ENCODE peak calls at places on chromosomes 4 and X, in four cellular contexts. D is heart right ventricle, Q is ovary, O is GM12865. C is an unnamed sample.

GRCh38 chrX:3728454-3728853 is 15.0 kb upstream of the PRKX start:
- DNase-seq in D (no peak), O (no peak), Q (no peak), C (no peak)

GRCh38 chr4:184471872-184472539 is 2.3 kb downstream of the IRF2 start:
- DNase-seq in Q (no peak), D (no peak), O (peak), C (no peak)

GRCh38 chr4:2932951-2933565 is 30.1 kb downstream of the NOP14 start:
- DNase-seq in Q (no peak), O (peak), D (peak), C (no peak)

GRCh38 chr4:119081943-119082342 is 53.7 kb upstream of the MYOZ2 start:
- DNase-seq in O (no peak), D (no peak), Q (no peak), C (no peak)

GRCh38 chrX:38452603-38453002 is 100.2 kb downstream of the OTC start:
- DNase-seq in Q (no peak), O (no peak), D (no peak), C (no peak)

GRCh38 chr4:138308421-138308820 is 66.3 kb upstream of the SLC7A11 start:
- DNase-seq in Q (no peak), O (no peak), D (no peak), C (no peak)

GRCh38 chrX:38768079-38768478 is 33.2 kb upstream of the MID1IP1 start:
- DNase-seq in O (peak), Q (no peak), D (no peak), C (no peak)

GRCh38 chrX:50117477-50117876 is 83.3 kb downstream of the AKAP4 start:
- DNase-seq in O (no peak), Q (no peak), D (no peak), C (no peak)

GRCh38 chrX:72624194-72624593 is 51.6 kb upstream of the HDAC8 start:
- DNase-seq in O (no peak), D (no peak), Q (no peak), C (no peak)

GRCh38 chr4:5974321-5974720 is 43.9 kb downstream of the C4orf50 start:
- DNase-seq in O (no peak), D (no peak), Q (no peak), C (no peak)

GRCh38 chr4:54215379-54216072 is 13.6 kb upstream of the PDGFRA start:
- DNase-seq in D (no peak), Q (no peak), O (no peak), C (no peak)

GRCh38 chr4:75752637-75753036 is 28.3 kb downstream of the USO1 start:
- DNase-seq in Q (no peak), O (no peak), D (no peak), C (no peak)

GRCh38 chrX:118839334-118839958 is 15.8 kb downstream of the ZCCHC12 start:
- DNase-seq in Q (peak), D (peak), O (peak), C (peak)

GRCh38 chr4:53481586-53481985 is 104.1 kb downstream of the FIP1L1 start:
- DNase-seq in D (no peak), O (no peak), Q (no peak), C (no peak)

GRCh38 chr4:110107868-110108267 is 90.5 kb downstream of the ELOVL6 start:
- DNase-seq in O (no peak), Q (no peak), D (no peak), C (no peak)

GRCh38 chrX:23662853-23663252 is 4.4 kb upstream of the PRDX4 start:
- DNase-seq in Q (no peak), D (no peak), O (peak), C (no peak)

GRCh38 chr4:167826281-167826680 is 266.1 kb upstream of the ANXA10 start:
- DNase-seq in D (no peak), Q (no peak), O (no peak), C (no peak)

GRCh38 chrX:121122332-121122731 is 74.9 kb downstream of the GLUD2 start:
- DNase-seq in Q (no peak), O (no peak), D (no peak), C (no peak)

GRCh38 chr4:64330143-64330542 is 79.1 kb downstream of the TECRL start:
- DNase-seq in D (no peak), O (no peak), Q (no peak), C (no peak)

GRCh38 chr4:57023104-57023503 is 44.4 kb downstream of the POLR2B start:
- DNase-seq in D (no peak), O (no peak), Q (no peak), C (no peak)

GRCh38 chr4:168803727-168804126 is 206.3 kb downstream of the CBR4 start:
- DNase-seq in O (no peak), Q (no peak), D (no peak), C (no peak)

GRCh38 chr4:102761902-102762301 is 1.1 kb upstream of the MANBA start:
- DNase-seq in O (no peak), D (no peak), Q (no peak), C (no peak)

GRCh38 chrX:73270753-73271152 is 56.1 kb upstream of the NAP1L2 start:
- DNase-seq in O (no peak), Q (no peak), D (no peak), C (no peak)

GRCh38 chrX:69076084-69076483 is 89.2 kb downstream of the PJA1 start:
- DNase-seq in D (no peak), Q (no peak), O (no peak), C (no peak)

GRCh38 chr4:89356086-89356485 is 48.5 kb upstream of the GPRIN3 start:
- DNase-seq in D (no peak), Q (no peak), O (no peak), C (no peak)

GRCh38 chr4:164508836-164509235 is 245.1 kb upstream of the SMIM31 start:
- DNase-seq in O (no peak), Q (no peak), D (no peak), C (no peak)

GRCh38 chr4:56683455-56683854 is 2.4 kb upstream of the HOPX start:
- DNase-seq in Q (no peak), D (no peak), O (no peak), C (no peak)

GRCh38 chr4:6517171-6517570 is 44.8 kb upstream of the PPP2R2C start:
- DNase-seq in Q (no peak), O (no peak), D (no peak), C (no peak)

GRCh38 chr4:161926033-161926828 is 237.6 kb downstream of the FSTL5 start:
- DNase-seq in D (no peak), O (no peak), Q (no peak), C (no peak)

GRCh38 chrX:45077748-45078424 is 122.8 kb downstream of the DIPK2B start:
- DNase-seq in O (peak), D (no peak), Q (no peak), C (no peak)

GRCh38 chrX:69285401-69285871 is 120.2 kb upstream of the PJA1 start:
- DNase-seq in D (peak), O (no peak), Q (peak), C (no peak)

GRCh38 chr4:88211473-88212252 is 53.2 kb upstream of the ABCG2 start:
- DNase-seq in O (peak), D (no peak), Q (peak), C (no peak)

GRCh38 chr4:3346146-3346545 is 53.3 kb downstream of the RGS12 start:
- DNase-seq in Q (no peak), D (no peak), O (peak), C (no peak)

GRCh38 chrX:22686138-22686541 is 313.6 kb upstream of the DDX53 start:
- DNase-seq in Q (no peak), D (peak), O (no peak), C (peak)

GRCh38 chr4:142297313-142297712 is 548.8 kb downstream of the INPP4B start:
- DNase-seq in Q (no peak), O (no peak), D (no peak), C (no peak)

DNA sequence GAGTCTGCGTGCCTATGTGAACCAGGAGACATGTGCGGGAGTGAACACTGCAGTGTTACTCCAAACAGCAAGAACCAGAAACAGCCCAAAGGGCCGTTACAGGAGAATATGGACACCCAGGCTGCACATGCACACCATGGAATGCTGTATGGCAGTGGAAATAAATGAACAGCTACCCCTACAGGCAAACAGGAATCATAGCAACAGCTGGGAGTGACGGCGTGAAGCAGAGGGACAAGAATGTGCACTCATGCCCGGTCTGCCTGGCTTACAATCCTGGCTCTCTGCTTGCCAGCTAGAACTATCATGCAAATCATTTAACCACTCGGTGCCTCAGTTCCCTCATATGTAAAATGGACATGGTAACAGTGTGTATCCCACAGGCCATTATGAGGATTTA is 16.6 kb downstream of the GPKOW start:
- DNase-seq in Q (no peak), O (peak), D (peak), C (peak)
- TF ChIP-seq CTCF in Q (no peak), O (peak), D (peak), C (peak)

DNA sequence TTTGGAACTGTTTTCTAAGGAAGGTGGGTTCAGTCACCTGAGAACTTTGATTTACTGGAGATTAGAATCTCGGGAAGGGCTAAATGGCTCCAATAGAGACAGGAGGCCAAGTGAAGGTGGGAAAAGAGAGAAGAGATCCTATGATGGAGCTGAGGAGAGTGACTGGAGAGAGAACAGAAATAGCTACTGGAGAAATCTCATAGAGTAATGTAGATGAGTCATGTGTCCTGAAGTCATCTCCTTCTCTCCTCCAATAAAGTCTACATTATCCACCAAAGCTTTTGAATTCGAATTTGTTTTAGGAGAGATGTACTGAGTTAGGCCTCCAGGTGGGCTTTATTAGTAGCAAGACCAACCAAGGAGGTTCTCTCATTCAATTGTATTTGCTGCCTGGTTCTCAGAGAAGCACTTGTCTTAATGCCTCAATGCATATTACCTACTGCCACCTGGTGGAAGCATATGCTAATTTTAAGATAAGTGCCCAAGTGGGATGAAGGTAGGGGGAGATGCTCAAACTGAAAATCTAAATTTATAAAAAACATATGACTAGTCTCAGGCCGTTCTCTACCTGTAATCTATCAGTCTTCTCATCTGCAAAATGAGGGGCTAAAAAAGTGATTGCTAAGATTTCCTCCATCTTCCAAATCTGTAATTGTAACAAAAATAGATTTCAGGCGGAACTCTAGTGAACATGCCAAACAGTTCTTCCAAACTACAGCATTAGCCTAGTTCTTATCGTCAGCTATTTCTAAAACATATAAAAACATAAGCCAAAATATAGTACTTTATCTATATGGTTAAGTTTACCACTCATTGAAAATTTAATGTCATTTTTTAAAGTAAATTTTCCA is 24.4 kb downstream of the TXK start:
- DNase-seq in D (no peak), O (peak), Q (no peak), C (no peak)
- TF ChIP-seq CTCF in D (peak), O (peak), Q (no peak), C (no peak)

GRCh38 chrX:125651426-125651825 is 331.8 kb downstream of the TEX13C start:
- DNase-seq in O (no peak), Q (no peak), D (no peak), C (no peak)

GRCh38 chrX:125646195-125646594 is 326.5 kb downstream of the TEX13C start:
- DNase-seq in O (no peak), Q (no peak), D (no peak), C (peak)
- TF ChIP-seq CTCF in O (peak), Q (no peak), D (no peak), C (peak)

GRCh38 chr4:15971068-15971801 is 8.3 kb upstream of the FGFBP2 start:
- DNase-seq in D (no peak), Q (no peak), O (no peak), C (no peak)

GRCh38 chr4:15976456-15977096 is 13.6 kb upstream of the FGFBP2 start:
- DNase-seq in D (no peak), O (no peak), Q (no peak), C (peak)
- TF ChIP-seq CTCF in D (peak), O (no peak), Q (no peak), C (no peak)

DNA sequence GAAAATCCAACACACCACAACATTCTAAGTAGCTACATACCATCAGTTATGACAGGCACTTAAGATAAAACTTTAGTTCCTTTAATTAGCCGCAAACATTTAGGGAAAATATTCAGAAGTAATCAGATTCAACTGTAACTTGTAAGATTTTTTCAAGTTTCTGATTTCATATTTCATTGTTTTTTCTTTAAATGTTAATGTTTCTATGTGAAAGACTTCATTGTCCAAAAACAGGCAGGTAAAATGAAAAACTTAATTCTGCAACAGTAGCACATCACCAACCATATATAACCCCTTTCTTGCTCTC is 11.6 kb upstream of the ODAM start:
- DNase-seq in Q (no peak), O (no peak), D (no peak), C (no peak)
- TF ChIP-seq CTCF in Q (no peak), O (no peak), D (no peak), C (peak)

GRCh38 chr4:158728256-158728655 is 5.1 kb upstream of the PPID start:
- DNase-seq in O (no peak), D (no peak), Q (no peak), C (no peak)

GRCh38 chr4:158721680-158722079 is 1.5 kb downstream of the PPID start:
- DNase-seq in O (no peak), D (no peak), Q (no peak), C (no peak)

GRCh38 chr4:158722291-158722916 is 792 bp downstream of the PPID start:
- DNase-seq in D (no peak), Q (no peak), O (peak), C (no peak)

GRCh38 chr4:158724647-158725046 is 1.5 kb upstream of the PPID start:
- DNase-seq in Q (no peak), O (no peak), D (no peak), C (no peak)

GRCh38 chr4:158722917-158723793 is at the start of gene PPID:
- DNase-seq in O (peak), Q (peak), D (peak), C (peak)
- TF ChIP-seq CTCF in O (no peak), Q (no peak), D (no peak), C (no peak)

DNA sequence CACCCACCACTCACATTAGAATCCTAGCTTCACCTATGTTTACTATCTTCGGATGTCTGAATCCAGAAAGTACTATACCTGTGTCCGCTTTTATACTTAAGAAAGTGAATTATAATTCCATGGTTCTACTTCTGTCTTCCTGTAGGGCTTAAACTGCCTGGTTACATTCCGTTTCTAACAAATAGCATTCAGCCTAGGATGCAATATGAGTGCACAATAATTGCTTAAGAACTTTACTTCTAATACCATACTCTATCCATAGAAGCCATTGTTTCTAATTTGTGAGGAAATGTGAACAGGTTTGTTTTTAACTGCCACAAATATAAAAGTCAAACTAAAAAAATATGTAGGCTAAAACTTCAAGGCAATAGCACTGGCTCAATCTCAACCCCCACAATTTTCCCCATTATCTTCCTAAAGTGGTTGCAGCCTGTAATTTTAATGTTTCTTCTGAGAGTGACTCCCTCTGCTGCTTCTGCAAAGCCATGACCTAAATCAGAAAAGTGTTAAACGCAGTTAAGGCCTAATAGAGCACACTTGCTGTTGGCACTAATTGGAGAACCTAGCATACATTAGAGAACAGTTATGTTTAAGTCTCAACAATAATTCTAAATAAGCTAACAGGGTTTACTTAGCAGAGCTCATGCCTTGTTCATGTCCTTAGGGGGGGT is 4.2 kb downstream of the UNC5C start:
- DNase-seq in D (no peak), O (no peak), Q (no peak), C (no peak)
- TF ChIP-seq CTCF in D (peak), O (no peak), Q (no peak), C (no peak)

GRCh38 chr4:177441061-177441802 is 1.0 kb downstream of the AGA start:
- DNase-seq in D (no peak), Q (no peak), O (peak), C (no peak)
- TF ChIP-seq CTCF in D (no peak), Q (no peak), O (no peak), C (peak)

GRCh38 chrX:80812176-80812575 is 2.5 kb upstream of the BRWD3 start:
- DNase-seq in O (peak), Q (no peak), D (no peak), C (peak)
- TF ChIP-seq CTCF in O (peak), Q (no peak), D (peak), C (no peak)

DNA sequence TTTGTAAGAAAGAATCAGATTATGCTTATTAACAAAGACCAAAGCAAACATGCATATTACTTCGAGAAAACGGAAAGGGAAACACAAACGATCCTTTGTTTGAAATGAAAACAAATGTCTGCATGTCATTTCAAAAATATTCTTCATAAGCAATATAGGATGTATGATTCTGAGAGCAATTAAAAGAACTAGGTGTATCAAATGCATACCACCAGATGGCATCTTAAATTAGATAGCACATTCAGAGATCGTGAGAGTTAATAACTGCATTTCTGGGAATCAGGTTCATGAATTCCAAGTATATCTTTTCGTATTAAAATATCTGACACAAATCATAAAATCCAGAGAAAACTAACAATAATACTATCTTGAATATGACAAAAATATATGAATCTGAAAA is 159.5 kb downstream of the PPP3CA start:
- DNase-seq in Q (no peak), D (no peak), O (no peak), C (no peak)
- TF ChIP-seq CTCF in Q (no peak), D (peak), O (no peak), C (no peak)